ENCODE peak calls at places on chromosome 12, in six cellular contexts. One of them, this sample, is unnamed.
A peak's percentile ranks its signal among the peaks of the same experiment; 100 is the strongest.

GRCh38 chr12:62730649-62731377 is 204.1 kb downstream of the PPM1H start:
- DNase-seq in MM.1S: no peak
- DNase-seq in ovary: no peak
- DNase-seq in BJ: no peak
- DNase-seq in transverse colon: no peak
- DNase-seq in colonic mucosa: no peak
- DNase-seq in this sample: peak; percentile 18

GRCh38 chr12:104354868-104355570 is 51.5 kb downstream of the EID3 start:
- DNase-seq in MM.1S: no peak
- DNase-seq in ovary: no peak
- DNase-seq in BJ: no peak
- DNase-seq in transverse colon: no peak
- DNase-seq in colonic mucosa: no peak
- DNase-seq in this sample: no peak

GRCh38 chr12:120539303-120539702 is 5.1 kb downstream of the RNF10 start:
- DNase-seq in MM.1S: peak; percentile 81
- DNase-seq in ovary: no peak
- DNase-seq in BJ: no peak
- DNase-seq in transverse colon: no peak
- DNase-seq in colonic mucosa: no peak
- DNase-seq in this sample: no peak

GRCh38 chr12:9750276-9751203 is 10.2 kb downstream of the CD69 start:
- DNase-seq in MM.1S: peak; percentile 73
- DNase-seq in ovary: peak; percentile 23
- DNase-seq in BJ: no peak
- DNase-seq in transverse colon: peak; percentile 31
- DNase-seq in colonic mucosa: peak; percentile 50
- DNase-seq in this sample: peak; percentile 40

GRCh38 chr12:124556896-124557501 is 10.4 kb downstream of the NCOR2 start:
- DNase-seq in MM.1S: no peak
- DNase-seq in ovary: peak; percentile 38
- DNase-seq in BJ: no peak
- DNase-seq in transverse colon: no peak
- DNase-seq in colonic mucosa: no peak
- DNase-seq in this sample: no peak

GRCh38 chr12:19946549-19946948 is 421.8 kb upstream of the PDE3A start:
- DNase-seq in MM.1S: no peak
- DNase-seq in ovary: no peak
- DNase-seq in BJ: peak; percentile 82
- DNase-seq in transverse colon: no peak
- DNase-seq in colonic mucosa: no peak
- DNase-seq in this sample: no peak

GRCh38 chr12:53235742-53236442 is 3.9 kb upstream of the RARG start:
- DNase-seq in MM.1S: no peak
- DNase-seq in ovary: no peak
- DNase-seq in BJ: no peak
- DNase-seq in transverse colon: no peak
- DNase-seq in colonic mucosa: no peak
- DNase-seq in this sample: no peak

GRCh38 chr12:110279976-110280783 is 867 bp upstream of the ATP2A2 start:
- DNase-seq in MM.1S: peak; percentile 71
- DNase-seq in ovary: no peak
- DNase-seq in BJ: no peak
- DNase-seq in transverse colon: peak; percentile 57
- DNase-seq in colonic mucosa: peak; percentile 58
- DNase-seq in this sample: peak; percentile 67

GRCh38 chr12:124440841-124441381 is 126.5 kb downstream of the NCOR2 start:
- DNase-seq in MM.1S: no peak
- DNase-seq in ovary: no peak
- DNase-seq in BJ: no peak
- DNase-seq in transverse colon: no peak
- DNase-seq in colonic mucosa: no peak
- DNase-seq in this sample: no peak

GRCh38 chr12:132279184-132279889 is 50.1 kb downstream of the GALNT9 start:
- DNase-seq in MM.1S: no peak
- DNase-seq in ovary: no peak
- DNase-seq in BJ: no peak
- DNase-seq in transverse colon: peak; percentile 54
- DNase-seq in colonic mucosa: peak; percentile 45
- DNase-seq in this sample: no peak

GRCh38 chr12:49282302-49282701 is 12.6 kb upstream of the PRPH start:
- DNase-seq in MM.1S: no peak
- DNase-seq in ovary: no peak
- DNase-seq in BJ: no peak
- DNase-seq in transverse colon: no peak
- DNase-seq in colonic mucosa: no peak
- DNase-seq in this sample: no peak

GRCh38 chr12:94649349-94650142 is 811 bp downstream of the TMCC3 start:
- DNase-seq in MM.1S: peak; percentile 57
- DNase-seq in ovary: peak; percentile 70
- DNase-seq in BJ: no peak
- DNase-seq in transverse colon: peak; percentile 66
- DNase-seq in colonic mucosa: peak; percentile 61
- DNase-seq in this sample: peak; percentile 65

GRCh38 chr12:49744363-49744885 is 3.1 kb downstream of the TMBIM6 start:
- DNase-seq in MM.1S: no peak
- DNase-seq in ovary: no peak
- DNase-seq in BJ: no peak
- DNase-seq in transverse colon: no peak
- DNase-seq in colonic mucosa: no peak
- DNase-seq in this sample: no peak

GRCh38 chr12:53791735-53792326 is 40.1 kb upstream of the CISTR start:
- DNase-seq in MM.1S: peak; percentile 20
- DNase-seq in ovary: no peak
- DNase-seq in BJ: no peak
- DNase-seq in transverse colon: no peak
- DNase-seq in colonic mucosa: no peak
- DNase-seq in this sample: peak; percentile 17

GRCh38 chr12:109863961-109864712 is 16.2 kb downstream of the GLTP start:
- DNase-seq in MM.1S: peak; percentile 25
- DNase-seq in ovary: no peak
- DNase-seq in BJ: no peak
- DNase-seq in transverse colon: peak; percentile 75
- DNase-seq in colonic mucosa: peak; percentile 84
- DNase-seq in this sample: no peak

GRCh38 chr12:49301759-49302158 is 6.8 kb downstream of the PRPH start:
- DNase-seq in MM.1S: no peak
- DNase-seq in ovary: no peak
- DNase-seq in BJ: no peak
- DNase-seq in transverse colon: no peak
- DNase-seq in colonic mucosa: no peak
- DNase-seq in this sample: no peak

GRCh38 chr12:70756118-70756517 is 118.9 kb upstream of the PTPRB start:
- DNase-seq in MM.1S: no peak
- DNase-seq in ovary: no peak
- DNase-seq in BJ: peak; percentile 14
- DNase-seq in transverse colon: no peak
- DNase-seq in colonic mucosa: no peak
- DNase-seq in this sample: no peak

GRCh38 chr12:56151672-56152131 is 685 bp upstream of the MYL6B start:
- DNase-seq in MM.1S: peak; percentile 88
- DNase-seq in ovary: peak; percentile 53
- DNase-seq in BJ: no peak
- DNase-seq in transverse colon: peak; percentile 81
- DNase-seq in colonic mucosa: peak; percentile 75
- DNase-seq in this sample: peak; percentile 65

GRCh38 chr12:75945581-75945980 is 86.0 kb downstream of the PHLDA1 start:
- DNase-seq in MM.1S: no peak
- DNase-seq in ovary: no peak
- DNase-seq in BJ: no peak
- DNase-seq in transverse colon: no peak
- DNase-seq in colonic mucosa: no peak
- DNase-seq in this sample: no peak

GRCh38 chr12:14681640-14682039 is 14.8 kb downstream of the GUCY2C start:
- DNase-seq in MM.1S: no peak
- DNase-seq in ovary: no peak
- DNase-seq in BJ: no peak
- DNase-seq in transverse colon: no peak
- DNase-seq in colonic mucosa: no peak
- DNase-seq in this sample: no peak

GRCh38 chr12:64781374-64782029 is 22.3 kb upstream of the GNS start:
- DNase-seq in MM.1S: peak; percentile 67
- DNase-seq in ovary: no peak
- DNase-seq in BJ: no peak
- DNase-seq in transverse colon: no peak
- DNase-seq in colonic mucosa: peak; percentile 52
- DNase-seq in this sample: peak; percentile 34

GRCh38 chr12:67377021-67377420 is 107.9 kb downstream of the CAND1 start:
- DNase-seq in MM.1S: no peak
- DNase-seq in ovary: no peak
- DNase-seq in BJ: no peak
- DNase-seq in transverse colon: no peak
- DNase-seq in colonic mucosa: no peak
- DNase-seq in this sample: no peak

GRCh38 chr12:68414988-68415387 is 82.8 kb upstream of the MDM1 start:
- DNase-seq in MM.1S: no peak
- DNase-seq in ovary: no peak
- DNase-seq in BJ: no peak
- DNase-seq in transverse colon: no peak
- DNase-seq in colonic mucosa: no peak
- DNase-seq in this sample: peak; percentile 12

GRCh38 chr12:109753959-109754358 is 40.3 kb downstream of the FAM222A start:
- DNase-seq in MM.1S: no peak
- DNase-seq in ovary: no peak
- DNase-seq in BJ: no peak
- DNase-seq in transverse colon: no peak
- DNase-seq in colonic mucosa: no peak
- DNase-seq in this sample: no peak

DNA sequence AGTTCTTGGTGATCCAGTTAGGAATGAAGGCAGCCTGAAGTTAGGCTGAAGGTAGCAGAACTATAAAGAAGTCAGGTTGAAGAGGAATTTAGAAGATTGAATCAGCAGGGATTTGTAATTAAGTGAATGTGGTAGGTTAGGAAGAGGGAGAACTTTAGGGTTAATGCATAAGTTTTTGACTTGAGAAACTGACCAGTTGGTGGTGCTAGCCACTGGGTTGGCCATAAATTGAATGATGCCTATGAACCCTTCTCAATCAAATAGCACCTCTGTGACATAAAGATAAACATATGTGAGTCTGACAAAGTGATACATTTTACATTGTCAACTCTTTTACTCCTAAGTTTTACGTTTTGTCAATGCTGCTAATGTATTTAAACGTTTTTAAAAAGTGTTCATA is 290.6 kb upstream of the NAV3 start:
- DNase-seq in MM.1S: no peak
- DNase-seq in ovary: no peak
- DNase-seq in BJ: no peak
- DNase-seq in transverse colon: no peak
- DNase-seq in colonic mucosa: no peak
- DNase-seq in this sample: no peak
- TF ChIP-seq CTCF in MM.1S: no peak
- TF ChIP-seq CTCF in ovary: no peak
- TF ChIP-seq CTCF in BJ: no peak
- TF ChIP-seq CTCF in transverse colon: no peak
- TF ChIP-seq CTCF in colonic mucosa: no peak
- TF ChIP-seq CTCF in this sample: peak; percentile 17

DNA sequence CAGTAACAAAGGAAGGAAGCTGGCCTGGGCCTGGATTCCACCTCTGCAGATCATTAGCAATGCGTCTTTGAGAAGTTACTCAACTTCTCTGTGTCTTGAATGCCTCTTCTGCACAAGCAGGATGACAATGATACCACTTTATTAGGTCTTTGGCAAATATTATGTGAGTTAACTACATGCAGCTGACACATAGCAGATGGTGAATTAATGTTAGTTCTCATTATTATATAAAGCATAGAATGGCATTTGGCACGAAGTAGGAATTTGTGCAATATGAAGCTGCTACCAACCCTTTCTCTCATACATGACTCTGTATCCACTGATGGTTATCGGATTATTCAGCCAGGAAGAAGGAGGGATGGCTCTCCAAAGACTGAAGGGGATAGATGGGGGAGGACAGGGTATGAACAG is 1272.8 kb downstream of the AACS start:
- DNase-seq in MM.1S: no peak
- DNase-seq in ovary: no peak
- DNase-seq in BJ: no peak
- DNase-seq in transverse colon: no peak
- DNase-seq in colonic mucosa: no peak
- DNase-seq in this sample: no peak
- TF ChIP-seq CTCF in MM.1S: no peak
- TF ChIP-seq CTCF in ovary: no peak
- TF ChIP-seq CTCF in BJ: no peak
- TF ChIP-seq CTCF in transverse colon: no peak
- TF ChIP-seq CTCF in colonic mucosa: no peak
- TF ChIP-seq CTCF in this sample: no peak

DNA sequence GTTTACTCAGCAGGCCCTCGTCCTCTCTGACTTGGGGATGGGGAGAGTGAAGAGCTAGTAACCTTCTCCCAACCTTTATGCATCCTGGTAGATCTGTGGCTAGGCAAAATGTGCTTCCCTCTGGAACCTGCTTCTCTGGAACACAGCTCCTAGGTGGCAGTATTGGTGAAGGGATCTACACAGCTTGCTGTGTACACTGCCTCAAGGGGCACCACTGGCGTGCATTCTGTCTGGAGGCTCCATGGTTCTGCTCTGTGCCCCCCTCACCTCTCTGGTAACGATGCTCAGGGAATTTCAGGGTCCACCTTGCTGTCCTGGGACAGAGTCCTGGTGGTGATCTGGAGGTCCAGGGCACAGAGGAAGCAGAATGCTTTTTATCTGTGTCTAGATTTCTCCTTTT is 43.5 kb upstream of the KCNA5 start:
- DNase-seq in MM.1S: no peak
- DNase-seq in ovary: no peak
- DNase-seq in BJ: no peak
- DNase-seq in transverse colon: no peak
- DNase-seq in colonic mucosa: no peak
- DNase-seq in this sample: no peak
- TF ChIP-seq CTCF in MM.1S: no peak
- TF ChIP-seq CTCF in ovary: no peak
- TF ChIP-seq CTCF in BJ: no peak
- TF ChIP-seq CTCF in transverse colon: no peak
- TF ChIP-seq CTCF in colonic mucosa: no peak
- TF ChIP-seq CTCF in this sample: no peak

DNA sequence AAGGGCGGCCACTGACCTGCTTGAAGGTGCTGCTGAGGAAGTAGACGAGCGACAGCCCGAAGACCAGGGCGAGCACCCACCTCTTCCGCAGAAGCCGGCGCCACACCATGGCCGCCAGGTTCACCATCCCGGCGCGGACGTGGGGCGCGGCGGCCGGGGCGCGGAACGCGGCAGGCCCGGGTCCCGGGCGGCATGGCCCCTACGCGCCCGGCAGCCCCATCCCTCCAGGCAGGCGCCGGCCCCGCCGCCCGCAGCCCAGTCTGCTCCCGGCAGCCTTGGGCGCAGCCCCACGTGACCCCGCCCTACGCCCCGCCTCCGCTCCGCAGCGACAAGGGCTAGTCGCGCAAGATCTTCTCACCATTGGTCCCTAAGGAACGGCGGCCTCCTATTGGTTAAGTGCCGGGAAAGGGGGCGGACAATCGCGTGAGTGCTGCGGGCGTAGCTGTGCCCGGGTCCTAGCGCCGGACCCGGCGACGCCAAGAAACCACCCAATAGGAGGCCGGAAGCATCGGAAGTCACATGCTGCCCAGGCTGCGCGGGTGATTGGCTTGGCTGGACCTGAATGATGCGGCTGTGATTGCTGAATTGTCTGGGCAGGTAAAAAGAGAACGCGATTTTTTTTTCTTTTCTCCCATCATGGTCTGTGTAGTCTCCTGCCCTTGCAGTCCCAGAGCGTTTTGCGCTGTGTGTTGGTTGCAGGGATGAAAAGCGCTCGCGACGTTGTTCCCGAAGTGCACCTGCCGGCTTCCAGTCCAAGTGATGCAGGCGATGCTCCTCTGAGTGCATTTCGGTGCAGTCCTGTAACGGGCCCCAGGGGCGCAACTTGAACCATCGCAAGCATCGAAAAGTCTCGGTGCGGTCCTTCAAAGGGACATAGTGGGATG is at the start of the genes RNFT2 and SPRING1:
- DNase-seq in MM.1S: peak; percentile 94
- DNase-seq in ovary: peak; percentile 99
- DNase-seq in BJ: peak; percentile 95
- DNase-seq in transverse colon: peak; percentile 99
- DNase-seq in colonic mucosa: peak; percentile 100
- DNase-seq in this sample: peak; percentile 100
- TF ChIP-seq CTCF in MM.1S: peak; percentile 19
- TF ChIP-seq CTCF in ovary: no peak
- TF ChIP-seq CTCF in BJ: peak; percentile 4
- TF ChIP-seq CTCF in transverse colon: no peak
- TF ChIP-seq CTCF in colonic mucosa: no peak
- TF ChIP-seq CTCF in this sample: no peak

This sample was measured in GM13977.